ENCODE peak calls at places on chromosomes 3 and 15, in nine cellular contexts. T is GM12892, N is transverse colon, I is prostate gland, P is endothelial cell of umbilical vein, F is stomach, X is sigmoid colon, D is suprapubic skin, Y is K562. E is an unnamed sample.

GRCh38 chr15:100849021-100849831 is 30.4 kb upstream of the ALDH1A3 start:
- DNase-seq in T (peak; percentile 32), N (peak; percentile 72), I (peak; percentile 74), P (peak; percentile 39), F (peak; percentile 37), X (peak; percentile 77), D (no peak), Y (peak; percentile 37), E (no peak)

GRCh38 chr3:10489746-10490483 is 15.5 kb downstream of the ATP2B2 start:
- DNase-seq in T (no peak), N (no peak), I (no peak), P (no peak), F (no peak), X (no peak), D (no peak), Y (no peak), E (no peak)

GRCh38 chr3:49017229-49017615 is 1.2 kb downstream of the DALRD3 start:
- DNase-seq in T (no peak), N (no peak), I (no peak), P (no peak), F (no peak), X (no peak), D (no peak), Y (no peak), E (no peak)

GRCh38 chr3:15844889-15845288 is 47.1 kb upstream of the ANKRD28 start:
- DNase-seq in T (no peak), N (no peak), I (no peak), P (no peak), F (no peak), X (no peak), D (no peak), Y (no peak), E (no peak)

GRCh38 chr15:66789029-66790025 is 87.3 kb downstream of the SMAD6 start:
- DNase-seq in T (no peak), N (peak; percentile 38), I (no peak), P (peak; percentile 57), F (peak; percentile 49), X (no peak), D (peak; percentile 56), Y (peak; percentile 62), E (no peak)

GRCh38 chr3:79521221-79521848 is 246.5 kb downstream of the ROBO1 start:
- DNase-seq in T (no peak), N (no peak), I (no peak), P (peak; percentile 79), F (no peak), X (no peak), D (no peak), Y (peak; percentile 3), E (no peak)

GRCh38 chr15:31100738-31101137 is 787 bp downstream of the TRPM1 start:
- DNase-seq in T (no peak), N (no peak), I (peak; percentile 70), P (no peak), F (no peak), X (no peak), D (no peak), Y (no peak), E (no peak)

GRCh38 chr3:71780430-71780829 is 4.5 kb downstream of the PROK2 start:
- DNase-seq in T (no peak), N (no peak), I (no peak), P (no peak), F (no peak), X (no peak), D (no peak), Y (no peak), E (no peak)

GRCh38 chr3:150140614-150141321 is 170.1 kb upstream of the PFN2 start:
- DNase-seq in T (no peak), N (no peak), I (no peak), P (no peak), F (no peak), X (no peak), D (no peak), Y (no peak), E (no peak)

GRCh38 chr3:32577174-32577573 is 6.5 kb upstream of the DYNC1LI1 start:
- DNase-seq in T (no peak), N (no peak), I (no peak), P (no peak), F (no peak), X (no peak), D (no peak), Y (no peak), E (no peak)

GRCh38 chr15:39171944-39172368 is 408.9 kb upstream of the THBS1 start:
- DNase-seq in T (no peak), N (peak; percentile 41), I (peak; percentile 73), P (peak; percentile 99), F (peak; percentile 56), X (peak; percentile 82), D (no peak), Y (peak; percentile 76), E (no peak)

GRCh38 chr3:14432996-14433572 is 30.7 kb downstream of the SLC6A6 start:
- DNase-seq in T (no peak), N (peak; percentile 34), I (no peak), P (no peak), F (peak; percentile 50), X (no peak), D (no peak), Y (no peak), E (no peak)

GRCh38 chr3:14431928-14432834 is 29.8 kb downstream of the SLC6A6 start:
- DNase-seq in T (peak; percentile 96), N (peak; percentile 93), I (peak; percentile 68), P (peak; percentile 83), F (peak; percentile 89), X (peak; percentile 87), D (peak; percentile 93), Y (peak; percentile 97), E (no peak)

GRCh38 chr3:14429689-14430452 is 27.5 kb downstream of the SLC6A6 start:
- DNase-seq in T (no peak), N (no peak), I (no peak), P (no peak), F (no peak), X (no peak), D (no peak), Y (peak; percentile 53), E (no peak)

GRCh38 chr3:14430706-14431470 is 28.5 kb downstream of the SLC6A6 start:
- DNase-seq in T (no peak), N (no peak), I (no peak), P (no peak), F (no peak), X (no peak), D (no peak), Y (no peak), E (no peak)

GRCh38 chr3:14431556-14431927 is 29.1 kb downstream of the SLC6A6 start:
- DNase-seq in T (no peak), N (peak; percentile 34), I (no peak), P (no peak), F (no peak), X (no peak), D (no peak), Y (peak; percentile 56), E (no peak)
- TF ChIP-seq POLR2A in T (no peak), N (no peak), I (no peak), P (no peak), F (no peak), X (no peak), D (no peak), Y (no peak), E (no peak)

GRCh38 chr15:90248760-90249122 is 615 bp upstream of the TTLL13 start:
- DNase-seq in T (no peak), N (no peak), I (no peak), P (no peak), F (no peak), X (no peak), D (no peak), Y (no peak), E (no peak)

DNA sequence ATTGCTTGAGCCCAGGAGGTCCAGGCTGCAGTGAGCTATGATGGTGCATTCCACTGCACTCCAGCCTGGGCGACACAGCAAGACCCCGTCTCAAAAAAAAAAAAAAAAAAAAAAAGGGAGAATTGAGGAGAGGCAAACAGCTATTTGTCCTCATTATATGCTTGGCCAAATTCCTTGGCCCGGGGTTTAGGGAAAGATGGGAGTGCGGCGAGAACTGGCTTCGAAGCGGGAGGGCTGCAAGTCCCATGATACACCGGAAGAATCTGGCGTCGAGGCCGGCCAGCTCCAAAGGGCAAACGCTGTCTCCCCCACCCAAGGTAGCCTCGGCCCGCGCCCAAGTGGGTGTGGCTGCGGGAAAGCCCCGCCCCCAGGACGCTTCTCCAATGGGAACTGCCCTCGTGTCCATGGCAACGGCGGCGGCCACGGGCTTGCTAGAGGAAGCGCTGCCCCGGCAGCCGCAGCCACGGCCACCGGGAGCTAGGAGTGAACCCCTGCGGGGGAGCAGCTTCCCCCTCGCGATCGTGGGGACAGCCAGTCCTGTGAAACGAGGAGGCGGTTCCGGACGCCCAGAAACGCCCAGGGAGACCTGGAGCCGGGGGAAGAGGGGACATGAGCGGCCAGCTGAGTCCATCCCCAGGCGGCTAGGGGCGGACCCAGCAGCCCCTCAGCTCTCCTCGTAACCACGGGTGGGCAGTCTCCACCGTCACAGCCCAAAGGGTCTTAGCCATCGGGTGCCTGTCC is at the start of gene TTLL13:
- DNase-seq in T (no peak), N (peak; percentile 97), I (peak; percentile 92), P (peak; percentile 87), F (peak; percentile 96), X (peak; percentile 98), D (peak; percentile 96), Y (peak; percentile 94), E (no peak)
- TF ChIP-seq POLR2AphosphoS5 in T (no peak), N (peak; percentile 49), I (peak; percentile 67), P (peak; percentile 66), F (peak; percentile 60), X (peak; percentile 50), D (no peak), Y (no peak), E (peak; percentile 76)

GRCh38 chr3:171982829-171983228 is 56.5 kb upstream of the FNDC3B start:
- DNase-seq in T (no peak), N (no peak), I (no peak), P (no peak), F (no peak), X (no peak), D (no peak), Y (no peak), E (no peak)
- TF ChIP-seq POLR2A in T (no peak), N (no peak), I (no peak), P (no peak), F (no peak), X (no peak), D (no peak), Y (no peak), E (no peak)

DNA sequence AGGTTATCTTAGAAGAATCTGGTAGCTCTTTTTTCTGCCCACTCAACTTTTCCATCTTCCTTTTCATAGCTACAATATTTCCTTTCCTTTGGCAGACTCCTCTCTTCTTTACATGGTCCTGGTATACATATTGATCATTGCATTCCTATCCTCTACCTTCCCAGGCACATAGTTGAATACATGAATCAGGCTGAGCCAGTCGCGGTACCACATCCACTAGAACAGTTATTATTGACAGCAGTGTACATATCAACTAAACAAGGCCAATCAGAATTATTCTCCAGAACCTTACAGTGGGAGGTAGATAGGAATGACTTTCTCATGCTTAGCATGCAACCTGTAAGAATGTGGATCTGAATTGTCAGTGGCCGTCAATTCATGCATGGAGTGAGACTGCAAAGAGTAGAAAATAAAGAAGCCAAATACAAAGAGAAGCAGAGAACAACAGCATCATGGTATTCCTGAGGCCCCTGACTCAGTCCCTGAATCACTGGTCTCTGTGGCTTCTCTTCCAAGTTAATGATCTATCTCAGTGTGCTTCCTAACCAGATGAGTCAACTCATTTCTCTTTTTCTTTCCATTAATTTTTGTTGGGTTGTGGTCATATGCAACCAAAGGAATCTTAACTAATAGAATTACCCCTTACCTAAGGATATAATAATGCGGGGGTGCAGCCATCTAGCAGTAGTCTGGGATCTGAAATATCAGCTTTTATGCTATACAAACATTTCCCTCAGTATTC is 60.9 kb upstream of the DCBLD2 start:
- DNase-seq in T (no peak), N (no peak), I (no peak), P (peak; percentile 57), F (no peak), X (no peak), D (no peak), Y (no peak), E (no peak)
- TF ChIP-seq POLR2AphosphoS5 in T (no peak), N (no peak), I (no peak), P (peak; percentile 17), F (no peak), X (no peak), D (no peak), Y (no peak), E (no peak)

E was measured in vagina.